ENCODE peak calls at places on chromosome 10, in ten cellular contexts. D, C, T, O, E, P, M, U, I and G are unnamed samples.

GRCh38 chr10:47262606-47263295 is 37.2 kb upstream of the GDF10 start:
- DNase-seq in U (no peak), O (no peak), I (no peak), T (no peak), P (no peak), M (no peak), D (no peak), C (no peak), E (no peak), G (no peak)

GRCh38 chr10:118760265-118760664 is 5.5 kb upstream of the CACUL1 start:
- DNase-seq in T (no peak), D (no peak), U (no peak), O (no peak), E (no peak), I (peak), M (no peak), P (no peak), C (no peak), G (no peak)

GRCh38 chr10:47456794-47457527 is 27.0 kb downstream of the ANXA8 start:
- DNase-seq in D (no peak), M (no peak), E (no peak), O (no peak), C (no peak), P (peak), U (no peak), T (no peak), I (no peak), G (peak)

GRCh38 chr10:21421794-21422193 is 103.7 kb downstream of the SKIDA1 start:
- DNase-seq in P (no peak), O (no peak), T (no peak), I (no peak), M (no peak), U (no peak), C (no peak), E (no peak), D (no peak), G (no peak)

GRCh38 chr10:100780324-100780723 is 34.9 kb downstream of the PAX2 start:
- DNase-seq in O (peak), D (no peak), C (no peak), T (no peak), M (no peak), U (no peak), I (no peak), E (no peak), P (no peak), G (no peak)

GRCh38 chr10:124744047-124744687 is at the start of gene FAM53B:
- DNase-seq in P (no peak), E (peak), I (peak), C (peak), O (peak), D (no peak), T (peak), M (peak), U (peak), G (no peak)

GRCh38 chr10:27959093-27959715 is 39.7 kb downstream of the ODAD2 start:
- DNase-seq in E (no peak), D (no peak), I (no peak), C (no peak), M (no peak), P (no peak), U (no peak), T (no peak), O (no peak), G (no peak)

GRCh38 chr10:20596911-20597310 is 300.2 kb downstream of the NEBL start:
- DNase-seq in I (no peak), C (no peak), T (no peak), E (no peak), U (no peak), O (no peak), P (no peak), M (no peak), D (no peak), G (no peak)

GRCh38 chr10:125038637-125039036 is 96.7 kb downstream of the ZRANB1 start:
- DNase-seq in C (peak), U (no peak), O (peak), T (no peak), E (no peak), P (no peak), D (no peak), M (peak), I (no peak), G (no peak)

GRCh38 chr10:88943778-88944177 is 8.8 kb downstream of the ACTA2 start:
- DNase-seq in E (no peak), T (no peak), M (no peak), I (no peak), C (no peak), P (no peak), O (no peak), U (no peak), D (no peak), G (no peak)
- TF ChIP-seq POLR2AphosphoS5 in E (no peak), T (no peak), M (no peak), I (no peak), C (no peak), P (no peak), O (no peak), U (no peak), D (no peak), G (no peak)

GRCh38 chr10:123136806-123137642 is 1.3 kb downstream of the HMX3 start:
- DNase-seq in M (no peak), T (peak), C (no peak), U (no peak), I (peak), E (no peak), O (no peak), D (no peak), P (no peak), G (no peak)
- TF ChIP-seq POLR2A in M (no peak), T (peak), C (no peak), U (peak), I (no peak), E (peak), O (no peak), D (no peak), P (no peak), G (no peak)

DNA sequence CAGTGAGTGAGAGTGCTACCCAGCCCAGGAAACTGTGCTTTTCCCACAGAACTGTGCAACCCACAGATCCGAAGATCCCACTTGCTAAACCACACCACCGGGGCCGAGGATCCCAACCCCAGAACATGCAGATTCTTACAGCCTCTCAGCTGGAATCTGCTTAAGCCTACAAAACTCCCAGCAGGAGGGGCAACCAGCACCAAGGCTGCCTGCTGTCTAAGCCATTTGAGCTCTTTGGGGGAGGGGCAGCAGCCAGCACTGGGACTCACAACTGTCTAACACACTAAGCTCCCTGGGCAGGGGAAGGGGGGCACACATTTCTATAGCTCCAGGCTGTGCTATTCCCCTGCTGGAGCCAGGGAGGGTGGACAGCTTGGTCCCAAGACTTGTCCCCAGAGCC is 529.9 kb downstream of the XPNPEP1 start:
- DNase-seq in I (no peak), M (no peak), P (no peak), C (no peak), E (no peak), T (no peak), U (no peak), D (peak), O (no peak), G (no peak)
- TF ChIP-seq POLR2AphosphoS5 in I (no peak), M (no peak), P (no peak), C (no peak), E (no peak), T (no peak), U (no peak), D (no peak), O (no peak), G (no peak)

GRCh38 chr10:97713828-97714400 is 384 bp downstream of the MARVELD1 start:
- DNase-seq in M (no peak), O (peak), I (peak), U (peak), P (no peak), E (peak), C (peak), D (no peak), T (peak), G (peak)
- TF ChIP-seq POLR2A in M (peak), O (peak), I (peak), U (peak), P (no peak), E (peak), C (no peak), D (peak), T (peak), G (no peak)

GRCh38 chr10:35640951-35641429 is 1.1 kb downstream of the FZD8 start:
- DNase-seq in O (peak), E (no peak), U (peak), P (no peak), T (no peak), C (peak), M (peak), I (peak), D (no peak), G (peak)
- TF ChIP-seq POLR2AphosphoS5 in O (no peak), E (no peak), U (no peak), P (peak), T (no peak), C (no peak), M (no peak), I (no peak), D (no peak), G (no peak)

DNA sequence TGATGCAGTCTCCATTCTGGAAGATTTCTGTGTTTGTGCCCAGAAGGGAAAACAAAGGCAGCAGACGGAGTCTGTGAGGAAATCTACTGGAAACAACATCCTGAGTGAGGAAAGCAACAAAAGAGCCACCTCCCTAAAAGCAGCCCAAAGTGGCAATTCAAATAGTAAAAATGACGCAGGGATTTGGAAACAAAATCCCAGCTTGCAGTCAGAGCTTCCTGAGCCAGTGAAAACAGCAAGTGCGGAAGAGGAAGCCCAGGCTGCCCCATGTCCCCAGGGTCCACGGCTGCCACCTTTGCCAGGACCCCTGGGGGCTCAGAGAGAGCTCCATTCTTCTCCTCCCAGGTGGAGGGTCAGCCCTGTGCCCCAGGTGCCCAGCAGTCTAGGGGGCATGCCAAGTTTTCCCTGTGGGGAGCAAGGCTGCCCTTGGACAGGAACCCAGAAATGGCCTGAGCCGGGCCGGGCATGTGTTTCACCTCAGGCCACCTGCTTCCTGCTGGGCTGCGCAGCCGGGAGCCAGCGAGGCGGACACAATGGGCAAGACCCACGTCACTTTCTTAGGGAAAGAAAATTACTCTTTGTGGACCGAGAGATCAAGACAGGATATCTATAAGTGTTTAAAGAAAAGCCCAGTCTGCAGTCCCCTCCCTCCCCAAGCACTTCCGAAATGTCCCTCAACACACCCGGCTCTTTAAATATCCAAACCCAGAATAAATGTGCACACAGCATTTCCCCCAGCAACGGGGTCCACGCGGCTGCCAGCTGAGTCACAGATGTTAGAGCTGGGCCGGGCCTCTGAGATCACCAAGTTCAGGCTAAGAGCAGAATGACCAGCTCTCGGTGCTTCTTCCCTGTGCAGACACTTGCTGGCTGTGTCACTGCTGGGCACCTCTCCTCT is 231.1 kb downstream of the ARHGAP12 start:
- DNase-seq in D (no peak), I (peak), P (peak), U (no peak), O (peak), C (peak), M (no peak), E (no peak), T (no peak), G (peak)
- TF ChIP-seq POLR2A in D (no peak), I (no peak), P (no peak), U (no peak), O (no peak), C (no peak), M (no peak), E (no peak), T (no peak), G (no peak)

GRCh38 chr10:86671419-86671818 is 3.1 kb downstream of the LDB3 start:
- DNase-seq in C (peak), E (no peak), I (no peak), M (no peak), U (no peak), D (no peak), T (no peak), P (no peak), O (no peak), G (no peak)
- TF ChIP-seq POLR2AphosphoS5 in C (no peak), E (no peak), I (no peak), M (no peak), U (no peak), D (no peak), T (no peak), P (no peak), O (no peak), G (no peak)

DNA sequence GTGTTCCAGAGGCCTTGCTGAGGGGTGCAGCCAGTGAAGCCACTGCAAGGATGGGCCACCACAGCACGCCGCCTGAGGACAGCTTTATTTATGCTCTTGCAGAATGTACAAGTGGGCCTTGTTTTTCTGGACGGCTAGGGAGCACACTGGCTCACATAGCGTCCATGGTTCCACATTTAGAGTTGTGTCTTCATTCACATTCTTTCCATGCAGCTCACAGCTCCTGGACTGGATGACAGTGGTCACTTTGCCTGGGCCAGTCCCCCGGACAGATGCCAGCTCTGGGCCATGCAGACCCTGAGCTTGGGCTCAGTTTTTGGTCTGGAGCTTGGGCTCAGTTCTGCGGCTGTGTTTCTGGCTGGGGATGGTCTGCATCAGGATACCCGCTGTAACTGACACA is 2.6 kb upstream of the C10orf71 start:
- DNase-seq in I (no peak), M (no peak), P (no peak), T (no peak), C (no peak), O (no peak), D (no peak), E (no peak), U (no peak), G (no peak)
- TF ChIP-seq POLR2A in I (no peak), M (no peak), P (no peak), T (no peak), C (no peak), O (no peak), D (no peak), E (no peak), U (no peak), G (no peak)

DNA sequence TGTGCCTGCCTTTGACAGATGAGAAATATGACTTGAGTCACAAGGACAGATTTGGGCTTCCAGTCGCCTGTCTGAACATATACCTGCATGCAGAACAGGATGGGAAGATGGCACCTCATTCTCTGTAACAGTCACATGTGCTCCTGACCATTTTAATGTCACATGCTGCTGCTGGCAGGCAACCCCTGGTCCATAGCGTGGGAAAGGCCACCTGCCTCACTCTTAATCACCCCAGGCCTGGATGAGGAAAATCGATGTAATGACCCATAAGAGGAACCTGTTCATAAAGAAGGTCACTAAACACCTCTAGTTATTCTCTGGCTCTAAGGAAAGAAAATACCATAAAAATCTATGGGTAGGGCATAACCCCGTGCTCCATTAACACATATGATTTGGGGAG is 110.2 kb downstream of the GFRA1 start:
- DNase-seq in E (no peak), T (no peak), U (no peak), D (no peak), M (no peak), I (no peak), P (no peak), C (no peak), O (no peak), G (no peak)
- TF ChIP-seq POLR2AphosphoS5 in E (no peak), T (no peak), U (no peak), D (no peak), M (no peak), I (no peak), P (no peak), C (no peak), O (no peak), G (no peak)

GRCh38 chr10:114405011-114405350 is 679 bp upstream of the AFAP1L2 start:
- DNase-seq in D (no peak), I (no peak), M (no peak), C (peak), P (no peak), E (no peak), O (no peak), U (no peak), T (no peak), G (no peak)

GRCh38 chr10:114403545-114404161 is 649 bp downstream of the AFAP1L2 start:
- DNase-seq in U (peak), O (no peak), C (no peak), M (no peak), D (no peak), T (no peak), P (no peak), E (no peak), I (peak), G (no peak)

GRCh38 chr10:114406455-114406854 is 2.2 kb upstream of the AFAP1L2 start:
- DNase-seq in U (no peak), E (no peak), I (no peak), O (no peak), D (no peak), P (no peak), C (no peak), T (no peak), M (no peak), G (no peak)

GRCh38 chr10:114402871-114403544 is 1.3 kb downstream of the AFAP1L2 start:
- DNase-seq in T (no peak), D (no peak), I (no peak), P (no peak), C (no peak), O (no peak), E (no peak), U (no peak), M (no peak), G (no peak)

GRCh38 chr10:114404171-114405010 is at the start of gene AFAP1L2:
- DNase-seq in U (peak), T (peak), I (peak), C (peak), O (no peak), P (no peak), E (no peak), D (no peak), M (no peak), G (no peak)
- TF ChIP-seq POLR2A in U (no peak), T (no peak), I (no peak), C (no peak), O (peak), P (no peak), E (no peak), D (no peak), M (no peak), G (peak)